ENCODE peak calls at places on chromosome 18, in six cellular contexts. One of them, this sample, is unnamed.

GRCh38 chr18:74507927-74508326 is 11.8 kb downstream of the CNDP2 start:
- DNase-seq in GM12878: no peak
- DNase-seq in HepG2: no peak
- DNase-seq in H1: no peak
- DNase-seq in HCT116: no peak
- DNase-seq in K562: no peak
- DNase-seq in this sample: no peak

GRCh38 chr18:8786766-8787670 is 81.7 kb downstream of the MTCL1 start:
- DNase-seq in GM12878: no peak
- DNase-seq in H1: no peak
- DNase-seq in HepG2: no peak
- DNase-seq in K562: no peak
- DNase-seq in HCT116: no peak
- DNase-seq in this sample: no peak

GRCh38 chr18:26722582-26722931 is 142.9 kb downstream of the AQP4 start:
- DNase-seq in HepG2: no peak
- DNase-seq in K562: no peak
- DNase-seq in HCT116: no peak
- DNase-seq in H1: no peak
- DNase-seq in GM12878: no peak
- DNase-seq in this sample: no peak

GRCh38 chr18:62976227-62976626 is 260.9 kb downstream of the PHLPP1 start:
- DNase-seq in GM12878: no peak
- DNase-seq in H1: no peak
- DNase-seq in K562: no peak
- DNase-seq in HepG2: no peak
- DNase-seq in HCT116: no peak
- DNase-seq in this sample: no peak

GRCh38 chr18:24656571-24656971 is 196.1 kb downstream of the HRH4 start:
- DNase-seq in HepG2: no peak
- DNase-seq in HCT116: no peak
- DNase-seq in H1: no peak
- DNase-seq in GM12878: no peak
- DNase-seq in K562: no peak
- DNase-seq in this sample: no peak

GRCh38 chr18:4250141-4250540 is 205.0 kb downstream of the DLGAP1 start:
- DNase-seq in H1: no peak
- DNase-seq in HepG2: no peak
- DNase-seq in GM12878: no peak
- DNase-seq in K562: no peak
- DNase-seq in HCT116: no peak
- DNase-seq in this sample: no peak

GRCh38 chr18:33733376-33733775 is 155.4 kb downstream of the ASXL3 start:
- DNase-seq in H1: no peak
- DNase-seq in HepG2: no peak
- DNase-seq in K562: no peak
- DNase-seq in GM12878: no peak
- DNase-seq in HCT116: no peak
- DNase-seq in this sample: no peak

GRCh38 chr18:12839526-12840196 is 44.4 kb downstream of the PTPN2 start:
- DNase-seq in H1: no peak
- DNase-seq in HepG2: no peak
- DNase-seq in K562: no peak
- DNase-seq in GM12878: peak
- DNase-seq in HCT116: no peak
- DNase-seq in this sample: no peak

DNA sequence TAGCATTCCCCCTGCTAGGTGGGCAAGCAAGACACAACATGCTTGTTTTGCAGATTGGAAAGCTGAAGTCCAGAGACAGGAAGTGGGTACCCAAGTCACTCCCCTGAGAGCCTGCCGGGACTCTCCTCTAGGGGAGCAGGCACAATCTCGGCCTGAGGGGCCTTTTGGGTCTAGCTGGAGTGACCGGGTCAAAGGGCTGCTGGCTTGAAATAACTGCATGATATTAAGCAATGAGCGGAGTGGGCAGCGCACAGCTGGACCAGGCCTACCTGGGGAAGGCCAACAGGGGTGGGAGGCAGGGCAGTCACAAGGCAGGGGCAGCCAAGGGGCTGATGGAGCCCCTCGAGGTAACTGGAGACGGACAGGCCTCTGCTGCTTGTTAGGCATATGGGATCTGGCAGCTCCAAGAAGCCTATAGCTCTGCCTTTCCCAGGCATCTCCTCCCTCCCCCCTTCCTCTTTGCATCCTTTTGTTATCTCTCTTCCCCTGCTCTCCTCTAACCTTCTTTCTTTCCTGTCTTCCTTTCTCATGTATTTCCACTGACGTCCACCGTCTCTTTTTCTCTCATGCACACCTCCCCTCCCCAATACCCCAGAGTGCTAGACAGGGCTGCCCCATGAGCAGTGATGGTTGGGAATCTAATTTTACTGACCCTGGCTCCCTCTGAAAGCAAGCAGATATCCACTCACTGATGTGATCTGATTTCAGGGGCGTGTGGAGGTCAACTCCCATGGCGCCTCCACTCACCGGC is 237.5 kb downstream of the LOXHD1 start:
- DNase-seq in HepG2: no peak
- DNase-seq in K562: no peak
- DNase-seq in H1: no peak
- DNase-seq in HCT116: no peak
- DNase-seq in GM12878: no peak
- DNase-seq in this sample: no peak
- TF ChIP-seq YY1 in HepG2: no peak
- TF ChIP-seq YY1 in K562: no peak
- TF ChIP-seq YY1 in H1: no peak
- TF ChIP-seq YY1 in HCT116: no peak
- TF ChIP-seq YY1 in GM12878: no peak
- TF ChIP-seq YY1 in this sample: no peak

DNA sequence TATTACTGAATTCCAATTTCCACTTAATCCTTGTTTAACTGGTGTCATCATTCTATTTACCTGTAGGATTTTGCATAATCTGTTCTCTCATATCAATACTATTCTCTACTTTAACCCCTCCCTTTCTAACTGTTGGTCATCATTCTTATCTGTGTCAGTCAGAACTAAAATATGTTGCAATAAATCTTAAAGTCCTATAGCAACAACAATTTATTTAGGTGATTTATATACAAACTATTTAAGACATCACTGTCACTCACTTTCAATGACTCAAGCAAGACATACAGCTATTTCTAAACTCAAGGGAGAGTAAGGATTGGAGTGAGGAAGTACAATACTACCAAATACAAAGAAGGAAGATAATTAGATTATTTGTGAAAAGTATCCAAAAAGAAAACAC is 740.4 kb downstream of the DSC3 start:
- DNase-seq in HepG2: no peak
- DNase-seq in K562: no peak
- DNase-seq in GM12878: no peak
- DNase-seq in HCT116: no peak
- DNase-seq in H1: no peak
- DNase-seq in this sample: no peak
- TF ChIP-seq ZNF274 in HepG2: no peak
- TF ChIP-seq ZNF274 in K562: no peak
- TF ChIP-seq ZNF274 in GM12878: no peak
- TF ChIP-seq ZNF274 in HCT116: no peak
- TF ChIP-seq ZNF274 in H1: no peak
- TF ChIP-seq ZNF274 in this sample: no peak

GRCh38 chr18:6591491-6591890 is 138.0 kb upstream of the ARHGAP28 start:
- DNase-seq in K562: no peak
- DNase-seq in HCT116: no peak
- DNase-seq in GM12878: no peak
- DNase-seq in HepG2: no peak
- DNase-seq in H1: no peak
- DNase-seq in this sample: no peak
- TF ChIP-seq YY1 in K562: no peak
- TF ChIP-seq YY1 in HCT116: no peak
- TF ChIP-seq YY1 in GM12878: no peak
- TF ChIP-seq YY1 in HepG2: no peak
- TF ChIP-seq YY1 in H1: no peak
- TF ChIP-seq YY1 in this sample: no peak

GRCh38 chr18:45837283-45838070 is 12.0 kb downstream of the SIGLEC15 start:
- DNase-seq in H1: peak
- DNase-seq in K562: no peak
- DNase-seq in GM12878: no peak
- DNase-seq in HepG2: no peak
- DNase-seq in HCT116: no peak
- DNase-seq in this sample: peak
- TF ChIP-seq ZNF274 in H1: no peak
- TF ChIP-seq ZNF274 in K562: no peak
- TF ChIP-seq ZNF274 in GM12878: no peak
- TF ChIP-seq ZNF274 in HepG2: no peak
- TF ChIP-seq ZNF274 in HCT116: no peak
- TF ChIP-seq ZNF274 in this sample: no peak

GRCh38 chr18:78826631-78827030 is 153.0 kb upstream of the SALL3 start:
- DNase-seq in K562: no peak
- DNase-seq in H1: no peak
- DNase-seq in HepG2: no peak
- DNase-seq in HCT116: no peak
- DNase-seq in GM12878: no peak
- DNase-seq in this sample: no peak

GRCh38 chr18:78830161-78830560 is 149.5 kb upstream of the SALL3 start:
- DNase-seq in HepG2: no peak
- DNase-seq in K562: no peak
- DNase-seq in H1: no peak
- DNase-seq in HCT116: no peak
- DNase-seq in GM12878: no peak
- DNase-seq in this sample: no peak

GRCh38 chr18:78827141-78827540 is 152.5 kb upstream of the SALL3 start:
- DNase-seq in HCT116: no peak
- DNase-seq in GM12878: no peak
- DNase-seq in K562: no peak
- DNase-seq in HepG2: no peak
- DNase-seq in H1: no peak
- DNase-seq in this sample: no peak

GRCh38 chr18:78830826-78831225 is 148.8 kb upstream of the SALL3 start:
- DNase-seq in GM12878: no peak
- DNase-seq in HCT116: no peak
- DNase-seq in K562: no peak
- DNase-seq in H1: no peak
- DNase-seq in HepG2: no peak
- DNase-seq in this sample: no peak

GRCh38 chr18:78828131-78828530 is 151.5 kb upstream of the SALL3 start:
- DNase-seq in H1: no peak
- DNase-seq in HepG2: no peak
- DNase-seq in K562: no peak
- DNase-seq in HCT116: no peak
- DNase-seq in GM12878: no peak
- DNase-seq in this sample: no peak
- TF ChIP-seq YY1 in H1: no peak
- TF ChIP-seq YY1 in HepG2: no peak
- TF ChIP-seq YY1 in K562: no peak
- TF ChIP-seq YY1 in HCT116: no peak
- TF ChIP-seq YY1 in GM12878: no peak
- TF ChIP-seq YY1 in this sample: no peak

DNA sequence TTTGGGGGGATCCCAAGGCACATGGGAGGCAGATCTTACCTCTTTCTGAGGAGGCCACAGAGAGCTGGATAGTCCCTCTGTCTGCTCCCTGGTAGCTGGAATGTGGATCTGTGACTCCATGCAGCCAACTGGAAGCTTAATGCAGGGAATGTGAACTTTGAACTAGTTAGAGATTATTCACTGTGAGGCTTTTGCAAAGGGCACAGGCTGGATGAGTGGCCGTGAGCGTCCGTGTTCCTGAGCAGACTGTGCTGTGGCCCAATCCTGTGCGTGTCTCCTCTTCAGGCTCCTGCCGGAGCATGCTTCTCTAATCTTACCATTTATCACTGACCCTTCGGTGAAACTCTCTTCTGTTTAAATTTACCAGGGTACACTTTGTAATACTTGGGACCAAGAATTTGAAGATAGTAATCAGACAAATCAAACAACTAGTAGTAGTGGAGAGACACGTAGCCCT is 187.6 kb downstream of the PTPRM start:
- DNase-seq in GM12878: no peak
- DNase-seq in K562: no peak
- DNase-seq in HCT116: no peak
- DNase-seq in H1: no peak
- DNase-seq in HepG2: peak
- DNase-seq in this sample: no peak
- TF ChIP-seq ZNF274 in GM12878: no peak
- TF ChIP-seq ZNF274 in K562: no peak
- TF ChIP-seq ZNF274 in HCT116: no peak
- TF ChIP-seq ZNF274 in H1: no peak
- TF ChIP-seq ZNF274 in HepG2: peak
- TF ChIP-seq ZNF274 in this sample: no peak

GRCh38 chr18:3015851-3016250 is 2.9 kb upstream of the LPIN2 start:
- DNase-seq in HCT116: no peak
- DNase-seq in H1: no peak
- DNase-seq in HepG2: no peak
- DNase-seq in GM12878: no peak
- DNase-seq in K562: no peak
- DNase-seq in this sample: no peak

GRCh38 chr18:3012920-3013810 is at the start of gene LPIN2:
- DNase-seq in HCT116: peak
- DNase-seq in K562: peak
- DNase-seq in HepG2: peak
- DNase-seq in H1: peak
- DNase-seq in GM12878: peak
- DNase-seq in this sample: peak

GRCh38 chr18:3015203-3015590 is 2.3 kb upstream of the LPIN2 start:
- DNase-seq in HCT116: peak
- DNase-seq in GM12878: no peak
- DNase-seq in H1: no peak
- DNase-seq in HepG2: peak
- DNase-seq in K562: peak
- DNase-seq in this sample: no peak

GRCh38 chr18:3016584-3017292 is 3.8 kb upstream of the LPIN2 start:
- DNase-seq in K562: no peak
- DNase-seq in HCT116: no peak
- DNase-seq in HepG2: no peak
- DNase-seq in GM12878: no peak
- DNase-seq in H1: no peak
- DNase-seq in this sample: no peak

DNA sequence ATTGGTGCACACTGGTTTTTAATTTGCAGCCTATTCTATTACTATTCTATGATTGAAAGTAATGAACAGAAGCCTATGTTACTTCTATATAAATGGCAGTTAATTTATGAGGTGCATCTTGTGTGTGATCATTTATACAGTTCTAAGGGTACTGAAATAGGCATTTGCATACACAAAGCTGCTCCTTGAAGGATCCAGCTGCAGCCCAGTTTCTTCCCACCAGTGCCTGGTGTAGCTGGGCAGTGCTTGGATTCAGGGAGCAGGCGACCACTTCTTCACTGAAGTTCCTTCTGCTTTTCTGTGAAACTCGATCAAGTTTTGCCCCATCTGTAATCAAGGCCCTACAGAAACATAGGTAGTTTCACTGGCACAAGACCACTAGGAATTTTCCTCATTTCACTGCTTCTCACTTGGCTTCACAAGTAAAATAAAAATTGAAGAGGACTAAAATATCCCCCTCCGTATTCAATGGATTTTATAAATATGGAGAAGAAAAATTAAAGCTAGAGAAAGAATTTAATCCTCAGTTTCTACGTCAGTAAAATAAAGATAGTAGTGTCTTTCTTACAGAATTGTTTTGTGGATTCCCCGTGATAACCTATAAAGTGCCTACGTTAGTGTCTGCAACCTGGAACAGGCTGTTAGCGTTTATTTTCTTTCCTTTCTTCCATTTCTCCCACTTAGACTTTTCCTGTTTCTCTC is 1.7 kb upstream of the LPIN2 start:
- DNase-seq in HCT116: no peak
- DNase-seq in H1: no peak
- DNase-seq in K562: no peak
- DNase-seq in GM12878: no peak
- DNase-seq in HepG2: no peak
- DNase-seq in this sample: no peak
- TF ChIP-seq YY1 in HCT116: no peak
- TF ChIP-seq YY1 in H1: no peak
- TF ChIP-seq YY1 in K562: no peak
- TF ChIP-seq YY1 in GM12878: no peak
- TF ChIP-seq YY1 in HepG2: no peak
- TF ChIP-seq YY1 in this sample: no peak